ENCODE peak calls at places on chromosomes 11 and 22, in seven cellular contexts. I is psoas muscle; F is heart left ventricle; L is A549; R is epithelial cell of esophagus; P is CD4-positive, alpha-beta T cell; H is brain microvascular endothelial cell. Y is an unnamed sample.

GRCh38 chr11:19769820-19770219 is 57.2 kb downstream of the NAV2 start:
- DNase-seq in I (no peak), F (no peak), L (no peak), R (no peak), P (no peak), H (peak), Y (no peak)

GRCh38 chr22:22425783-22426624 is 82.5 kb downstream of the ZNF280B start:
- DNase-seq in I (no peak), F (no peak), L (no peak), R (no peak), P (no peak), H (no peak), Y (no peak)

GRCh38 chr11:61541568-61541967 is 33.0 kb downstream of the LRRC10B start:
- DNase-seq in I (no peak), F (no peak), L (peak), R (no peak), P (no peak), H (no peak), Y (no peak)

GRCh38 chr22:49676783-49677494 is 150.7 kb downstream of the BRD1 start:
- DNase-seq in I (no peak), F (no peak), L (no peak), R (no peak), P (no peak), H (no peak), Y (no peak)

GRCh38 chr22:45885171-45885840 is 91.7 kb downstream of the WNT7B start:
- DNase-seq in I (no peak), F (peak), L (no peak), R (no peak), P (no peak), H (no peak), Y (no peak)

GRCh38 chr11:32052218-32052617 is 38.7 kb upstream of the RCN1 start:
- DNase-seq in I (peak), F (no peak), L (peak), R (peak), P (peak), H (peak), Y (peak)

GRCh38 chr11:133916790-133917440 is 39.9 kb downstream of the IGSF9B start:
- DNase-seq in I (no peak), F (no peak), L (no peak), R (no peak), P (no peak), H (no peak), Y (no peak)

GRCh38 chr22:20058989-20059770 is 20.9 kb upstream of the DGCR8 start:
- DNase-seq in I (no peak), F (no peak), L (no peak), R (no peak), P (no peak), H (no peak), Y (no peak)

GRCh38 chr22:19086944-19087343 is 35.3 kb downstream of the DGCR2 start:
- DNase-seq in I (no peak), F (no peak), L (no peak), R (peak), P (no peak), H (peak), Y (no peak)

GRCh38 chr11:124674168-124674517 is 439 bp downstream of the SPA17 start:
- DNase-seq in I (no peak), F (no peak), L (peak), R (no peak), P (no peak), H (no peak), Y (no peak)

GRCh38 chr22:46678785-46679700 is 58.9 kb downstream of the GRAMD4 start:
- DNase-seq in I (no peak), F (no peak), L (no peak), R (no peak), P (no peak), H (no peak), Y (no peak)

GRCh38 chr22:22556995-22557925 is 1.8 kb downstream of the PRAME start:
- DNase-seq in I (no peak), F (no peak), L (peak), R (no peak), P (no peak), H (no peak), Y (peak)

GRCh38 chr11:93131709-93132108 is 66.1 kb downstream of the SLC36A4 start:
- DNase-seq in I (no peak), F (no peak), L (no peak), R (no peak), P (no peak), H (no peak), Y (no peak)
- TF ChIP-seq CTCF in I (no peak), F (no peak), L (no peak), R (peak), P (no peak), H (no peak), Y (peak)

GRCh38 chr11:69442012-69442806 is 39.3 kb upstream of the LINC01488 start:
- DNase-seq in I (no peak), F (peak), L (no peak), R (peak), P (no peak), H (no peak), Y (no peak)
- TF ChIP-seq CTCF in I (no peak), F (no peak), L (no peak), R (no peak), P (no peak), H (no peak), Y (no peak)

DNA sequence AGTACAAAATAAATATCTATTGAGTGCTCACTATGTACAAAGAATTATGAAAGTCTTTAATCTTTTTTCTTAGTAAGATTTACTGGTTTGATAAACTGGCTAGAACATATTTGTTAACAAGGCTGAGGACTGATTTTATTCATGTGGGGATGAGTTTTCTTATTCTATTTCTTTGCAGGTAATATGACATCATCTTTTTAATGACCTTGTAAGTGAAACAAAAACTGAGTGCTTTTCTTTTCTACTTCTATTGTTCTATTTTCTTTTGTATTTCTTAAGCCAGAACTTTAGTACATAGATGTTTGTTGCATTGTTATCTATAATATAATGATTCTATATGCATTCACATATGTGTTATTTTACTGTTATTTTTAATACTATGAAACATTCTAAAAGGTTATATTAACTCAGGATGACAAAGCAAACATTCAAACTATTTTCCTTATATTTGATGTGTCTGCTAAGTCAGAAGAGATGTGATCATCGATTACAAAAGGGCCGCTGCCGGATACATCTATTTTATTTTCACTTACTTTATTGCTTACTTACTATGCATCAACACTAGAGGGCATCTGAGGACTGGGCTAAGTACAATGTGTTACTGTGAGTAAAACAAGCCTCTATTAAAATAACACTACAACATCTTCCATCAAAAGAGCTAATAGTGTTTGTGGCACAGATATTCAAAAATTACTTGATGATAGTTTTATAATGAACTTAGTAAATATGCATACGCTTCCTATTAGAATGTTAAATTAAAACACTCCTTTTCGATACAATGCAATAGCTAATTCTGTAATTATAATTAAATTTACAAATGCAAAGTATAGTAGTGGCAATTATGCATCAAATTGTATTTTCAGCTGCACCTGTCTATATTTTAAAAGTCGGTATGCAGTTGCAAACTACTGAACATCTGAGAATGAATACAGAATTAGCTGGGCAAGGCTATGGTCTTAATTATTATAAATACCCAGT is 110.8 kb upstream of the ARHGAP42 start:
- DNase-seq in I (no peak), F (no peak), L (peak), R (peak), P (no peak), H (peak), Y (no peak)
- TF ChIP-seq CTCF in I (peak), F (peak), L (peak), R (peak), P (no peak), H (peak), Y (peak)

GRCh38 chr11:2853997-2854560 is 31.5 kb downstream of the CDKN1C start:
- DNase-seq in I (no peak), F (no peak), L (no peak), R (no peak), P (no peak), H (no peak), Y (no peak)
- TF ChIP-seq CTCF in I (no peak), F (no peak), L (no peak), R (no peak), P (no peak), H (no peak), Y (no peak)

DNA sequence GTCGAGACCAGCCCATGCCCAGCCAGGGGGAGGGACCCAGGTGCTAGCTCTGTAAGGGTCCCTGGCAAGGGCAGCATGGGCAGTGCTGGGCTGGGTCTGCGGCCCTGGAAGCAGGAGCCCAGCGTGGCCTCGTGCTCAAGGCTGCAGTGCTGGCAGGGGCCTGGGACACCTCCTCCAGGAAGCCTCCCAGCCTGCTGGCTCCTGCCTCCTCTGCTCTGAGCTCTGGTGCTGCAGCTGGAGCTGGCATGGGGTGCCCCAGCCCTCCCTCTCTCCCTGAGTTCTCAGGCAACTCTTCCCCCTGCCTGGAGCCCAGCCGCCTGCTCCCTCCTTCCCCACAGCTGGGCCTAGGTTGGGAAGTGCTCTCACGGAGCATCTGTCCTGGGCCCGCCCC is 6.8 kb downstream of the INS start:
- DNase-seq in I (no peak), F (no peak), L (no peak), R (no peak), P (no peak), H (no peak), Y (no peak)
- TF ChIP-seq CTCF in I (no peak), F (no peak), L (no peak), R (no peak), P (no peak), H (no peak), Y (no peak)

GRCh38 chr11:40686765-40687164 is 772.7 kb downstream of the LRRC4C start:
- DNase-seq in I (no peak), F (no peak), L (no peak), R (no peak), P (no peak), H (no peak), Y (no peak)

GRCh38 chr11:40688369-40688768 is 771.1 kb downstream of the LRRC4C start:
- DNase-seq in I (no peak), F (no peak), L (no peak), R (no peak), P (no peak), H (no peak), Y (no peak)

DNA sequence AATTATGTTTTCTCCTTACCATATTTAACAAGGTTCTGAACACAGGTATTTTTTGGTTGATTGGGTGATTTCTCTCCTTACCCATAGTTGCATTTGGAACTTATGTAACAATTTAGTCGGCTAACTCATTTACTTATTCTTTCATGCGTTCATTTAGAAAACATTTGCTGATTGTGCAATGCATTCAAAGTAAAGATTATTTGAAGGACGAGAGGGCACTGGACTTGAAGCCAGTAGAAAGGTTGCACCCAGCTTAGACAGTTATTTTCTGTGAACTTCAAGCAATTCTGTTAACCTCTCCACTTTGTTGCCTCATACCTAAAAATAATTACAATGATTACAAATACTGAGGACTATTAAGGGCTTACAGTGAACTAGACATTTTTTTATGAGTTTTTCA is 769.6 kb downstream of the LRRC4C start:
- DNase-seq in I (no peak), F (no peak), L (no peak), R (no peak), P (no peak), H (no peak), Y (no peak)
- TF ChIP-seq CTCF in I (no peak), F (no peak), L (no peak), R (no peak), P (no peak), H (no peak), Y (no peak)

GRCh38 chr11:76836613-76837291 is 24.0 kb upstream of the ACER3 start:
- DNase-seq in I (no peak), F (no peak), L (no peak), R (no peak), P (no peak), H (no peak), Y (no peak)
- TF ChIP-seq CTCF in I (no peak), F (no peak), L (no peak), R (peak), P (no peak), H (no peak), Y (no peak)

GRCh38 chr11:107853070-107853469 is 5.5 kb downstream of the SLC35F2 start:
- DNase-seq in I (no peak), F (no peak), L (no peak), R (no peak), P (no peak), H (no peak), Y (no peak)
- TF ChIP-seq CTCF in I (no peak), F (no peak), L (no peak), R (no peak), P (no peak), H (no peak), Y (no peak)

GRCh38 chr11:73597340-73597955 is 464 bp downstream of the FAM168A start:
- DNase-seq in I (no peak), F (peak), L (no peak), R (no peak), P (no peak), H (no peak), Y (no peak)

GRCh38 chr11:73598719-73599379 is 937 bp upstream of the FAM168A start:
- DNase-seq in I (no peak), F (no peak), L (no peak), R (no peak), P (no peak), H (no peak), Y (no peak)

GRCh38 chr11:73592640-73593039 is 5.3 kb downstream of the FAM168A start:
- DNase-seq in I (no peak), F (no peak), L (no peak), R (no peak), P (no peak), H (no peak), Y (no peak)

GRCh38 chr11:73596547-73596946 is 1.4 kb downstream of the FAM168A start:
- DNase-seq in I (no peak), F (no peak), L (no peak), R (no peak), P (no peak), H (no peak), Y (no peak)

DNA sequence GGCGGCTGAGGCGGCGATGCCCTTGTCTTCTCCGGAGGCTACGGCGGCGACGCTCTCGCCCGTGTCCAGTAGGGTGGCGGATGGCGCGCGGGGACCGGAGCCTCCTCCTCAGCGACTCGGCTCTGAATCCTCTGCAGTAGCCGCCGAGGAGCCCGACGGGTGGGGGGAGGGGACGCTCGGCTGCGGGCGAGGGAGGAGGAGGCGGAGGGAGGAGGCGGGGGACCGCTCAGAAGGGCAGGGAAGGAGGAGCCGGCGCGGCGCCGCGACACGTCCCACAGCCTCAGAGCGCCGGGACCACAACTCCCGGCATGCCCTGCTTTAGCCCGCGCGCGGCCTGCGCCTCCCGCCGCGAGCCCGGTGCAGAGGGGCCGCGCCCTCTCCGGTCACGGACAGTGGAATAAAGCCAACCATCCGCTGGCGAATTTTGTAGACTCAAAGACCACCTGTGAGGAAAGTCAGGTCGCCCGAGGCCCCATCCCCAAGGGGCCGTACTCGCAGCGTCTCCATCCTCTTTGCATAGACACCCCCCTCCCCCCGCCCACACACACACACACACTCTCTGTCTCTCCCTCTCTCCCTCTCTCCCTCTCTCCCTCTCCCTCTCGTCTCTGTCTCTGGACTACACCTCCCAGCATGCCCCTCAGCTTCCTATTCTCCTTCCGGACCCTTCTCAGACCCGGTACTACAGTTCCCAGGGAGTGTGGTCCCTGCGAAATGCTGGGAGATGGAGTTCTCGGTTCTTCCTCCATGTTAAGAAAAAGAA is at the start of gene FAM168A:
- DNase-seq in I (peak), F (peak), L (peak), R (peak), P (peak), H (peak), Y (peak)
- TF ChIP-seq CTCF in I (peak), F (peak), L (no peak), R (peak), P (peak), H (peak), Y (no peak)